ENCODE peak calls at places on chromosomes 12 and 14, in six cellular contexts. G, S, Q, J, R and Y are unnamed samples. For H3K36me3, the result is how much of the 10 kb centered on the place peaks cover.

GRCh38 chr12:49622501-49623141 is 740 bp upstream of the PRPF40B start:
- DNase-seq in R (no peak), G (no peak), Q (no peak), J (no peak), S (peak), Y (no peak)

GRCh38 chr14:77000340-77001235 is 27.9 kb downstream of the IRF2BPL start:
- DNase-seq in J (no peak), Q (peak), R (no peak), G (peak), S (no peak), Y (no peak)

GRCh38 chr12:24561411-24561871 is 387.5 kb downstream of the BCAT1 start:
- DNase-seq in Q (peak), S (no peak), R (no peak), J (peak), G (no peak), Y (no peak)

GRCh38 chr14:87133073-87133815 is 859.7 kb downstream of the GALC start:
- DNase-seq in S (no peak), R (no peak), G (no peak), Q (no peak), J (peak), Y (no peak)

GRCh38 chr12:59651230-59651920 is 55.5 kb downstream of the SLC16A7 start:
- DNase-seq in Q (peak), J (peak), R (no peak), S (no peak), G (no peak), Y (no peak)

GRCh38 chr14:38527502-38527878 is 271.6 kb upstream of the CLEC14A start:
- DNase-seq in S (no peak), R (no peak), J (no peak), Q (no peak), G (no peak), Y (no peak)

GRCh38 chr12:124835652-124836410 is 27.8 kb downstream of the SCARB1 start:
- DNase-seq in Q (no peak), G (peak), S (no peak), R (no peak), J (no peak), Y (no peak)

GRCh38 chr12:29232086-29232485 is 83.0 kb downstream of the FAR2 start:
- DNase-seq in Q (no peak), S (no peak), G (no peak), R (no peak), J (no peak), Y (no peak)

GRCh38 chr14:57382283-57382682 is 8.1 kb upstream of the NAA30 start:
- DNase-seq in Q (peak), S (no peak), J (no peak), R (no peak), G (no peak), Y (no peak)

GRCh38 chr12:14665354-14666348 is 30.7 kb downstream of the GUCY2C start:
- DNase-seq in S (no peak), J (peak), R (no peak), Q (no peak), G (no peak), Y (no peak)

GRCh38 chr12:129844662-129845061 is 59.2 kb downstream of the TMEM132D start:
- DNase-seq in R (no peak), S (no peak), Q (no peak), J (no peak), G (no peak), Y (no peak)

GRCh38 chr12:109589691-109590245 is 16.2 kb downstream of the MVK start:
- DNase-seq in R (no peak), G (peak), J (no peak), S (no peak), Q (no peak), Y (no peak)

GRCh38 chr12:130976171-130976720 is 22.5 kb downstream of the ADGRD1 start:
- DNase-seq in R (peak), Q (no peak), J (no peak), G (no peak), S (no peak), Y (no peak)

GRCh38 chr12:30926243-30927209 is at the start of gene TSPAN11:
- DNase-seq in S (peak), R (no peak), G (peak), J (peak), Q (peak), Y (no peak)

GRCh38 chr12:24808651-24809050 is 140.2 kb downstream of the BCAT1 start:
- DNase-seq in G (no peak), S (no peak), Q (no peak), R (no peak), J (no peak), Y (no peak)

GRCh38 chr12:6451348-6452244 is at the start of gene TAPBPL:
- DNase-seq in S (peak), J (peak), Q (peak), R (peak), G (peak), Y (peak)

GRCh38 chr14:71206766-71207371 is 299.6 kb downstream of the PCNX1 start:
- DNase-seq in R (no peak), S (no peak), Q (peak), G (no peak), J (no peak), Y (no peak)

GRCh38 chr12:92543872-92544271 is 158.9 kb upstream of the PLEKHG7 start:
- DNase-seq in R (no peak), S (no peak), Q (no peak), J (no peak), G (no peak), Y (no peak)

GRCh38 chr12:56128669-56129209 is 672 bp downstream of the ESYT1 start:
- DNase-seq in R (no peak), J (no peak), S (peak), Q (no peak), G (no peak), Y (peak)

GRCh38 chr14:49972199-49972671 is 79.4 kb downstream of the ARF6 start:
- DNase-seq in Q (peak), S (no peak), R (no peak), J (peak), G (no peak), Y (no peak)

GRCh38 chr12:17296882-17297281 is 690.9 kb upstream of the LMO3 start:
- DNase-seq in J (no peak), G (no peak), Q (no peak), R (no peak), S (no peak), Y (no peak)

GRCh38 chr12:47758834-47759690 is at the start of gene RAPGEF3:
- DNase-seq in Q (peak), J (peak), S (peak), G (peak), R (peak), Y (peak)

GRCh38 chr12:85985996-85986395 is 111.9 kb downstream of the NTS start:
- DNase-seq in G (no peak), Q (no peak), S (no peak), R (no peak), J (no peak), Y (no peak)

GRCh38 chr14:93496856-93497255 is 66.1 kb downstream of the UNC79 start:
- DNase-seq in Q (no peak), S (no peak), G (no peak), J (peak), R (no peak), Y (no peak)

GRCh38 chr14:55115861-55116245 is 13.2 kb upstream of the LGALS3 start:
- DNase-seq in Q (no peak), S (no peak), J (no peak), R (no peak), G (no peak), Y (no peak)

GRCh38 chr14:99971929-99972747 is 93.1 kb upstream of the EVL start:
- DNase-seq in R (peak), J (no peak), S (peak), Q (peak), G (peak), Y (no peak)

GRCh38 chr12:120103044-120103338 is 13.6 kb downstream of the RAB35 start:
- DNase-seq in S (no peak), Q (no peak), G (no peak), R (no peak), J (no peak), Y (no peak)

GRCh38 chr12:120101617-120102016 is 14.9 kb downstream of the RAB35 start:
- DNase-seq in J (no peak), G (peak), R (no peak), Q (no peak), S (peak), Y (no peak)

GRCh38 chr12:120102189-120103043 is 14.1 kb downstream of the RAB35 start:
- DNase-seq in G (peak), Q (no peak), S (no peak), R (no peak), J (no peak), Y (no peak)

GRCh38 chr12:120104924-120105323 is 11.6 kb downstream of the RAB35 start:
- DNase-seq in Q (no peak), G (no peak), J (no peak), S (no peak), R (no peak), Y (no peak)

DNA sequence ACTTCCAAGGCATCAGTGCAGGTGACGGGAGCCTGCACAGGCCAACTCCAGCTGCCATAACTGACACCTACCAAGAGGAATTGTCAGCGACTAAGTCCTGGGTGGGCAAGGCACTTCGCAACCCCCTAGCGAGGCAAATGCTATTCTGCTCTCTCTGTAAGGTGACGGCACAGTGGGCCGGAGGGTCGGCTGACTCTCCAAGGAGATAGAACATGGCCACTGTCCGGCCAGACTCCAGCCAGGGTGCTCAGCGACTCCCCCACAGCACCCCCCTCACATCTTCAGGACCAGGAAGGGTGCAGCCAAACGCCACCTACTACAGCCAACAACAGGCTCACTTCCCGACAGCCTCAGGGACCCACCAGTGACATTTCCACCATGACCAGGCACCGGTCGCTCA is 13.2 kb downstream of the RAB35 start:
- DNase-seq in G (peak), R (no peak), S (no peak), Q (no peak), J (no peak), Y (no peak)
- H3K36me3 ChIP-seq in G (under half), R (half or more), S (under half), Q (under half), J (under half), Y (half or more)

GRCh38 chr14:21074398-21075272 is 4.5 kb downstream of the ARHGEF40 start:
- DNase-seq in S (no peak), Q (no peak), G (peak), J (no peak), R (no peak), Y (no peak)
- H3K36me3 ChIP-seq in S (under half), Q (under half), G (under half), J (under half), R (under half), Y (half or more)

DNA sequence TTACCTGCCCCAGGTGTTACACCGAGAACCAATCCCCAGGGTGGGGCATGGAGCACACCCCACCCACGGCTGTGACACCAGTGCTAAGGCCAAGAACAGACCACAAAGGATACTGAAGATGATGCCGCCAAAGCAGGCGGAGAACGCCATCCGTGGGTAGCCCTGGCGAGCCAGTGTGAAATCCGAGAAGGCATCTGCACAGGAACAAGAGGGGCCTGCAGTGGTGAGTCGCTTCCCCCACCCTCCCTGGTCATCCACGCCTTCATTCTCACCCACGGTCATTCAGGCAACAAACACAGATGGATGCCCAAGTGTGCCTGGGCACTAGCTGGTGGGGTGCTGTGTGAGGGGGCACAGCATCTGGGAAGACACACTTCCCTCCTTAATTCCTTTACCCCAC is 28.5 kb downstream of the SLC8B1 start:
- DNase-seq in G (peak), J (no peak), S (no peak), Q (no peak), R (no peak), Y (no peak)
- H3K36me3 ChIP-seq in G (under half), J (under half), S (under half), Q (under half), R (half or more), Y (half or more)

GRCh38 chr12:112178796-112179195 is 53.4 kb downstream of the TRAFD1 start:
- DNase-seq in R (no peak), S (peak), J (no peak), Q (no peak), G (no peak), Y (no peak)
- H3K36me3 ChIP-seq in R (half or more), S (under half), J (under half), Q (half or more), G (under half), Y (half or more)